ENCODE peak calls at places on chromosomes 6 and 20, in five cellular contexts. O, B, Y, M and D are unnamed samples.

GRCh38 chr6:143271024-143271423 is 179.5 kb downstream of the ADAT2 start:
- DNase-seq in O (no peak), B (no peak), Y (no peak), M (no peak), D (peak)

GRCh38 chr20:50092436-50092835 is 20.5 kb downstream of the UBE2V1 start:
- DNase-seq in O (no peak), B (no peak), Y (no peak), M (no peak), D (peak)

GRCh38 chr6:87155920-87156600 is 695 bp downstream of the ZNF292 start:
- DNase-seq in O (peak), B (peak), Y (peak), M (no peak), D (peak)

GRCh38 chr20:24165336-24166126 is 177.0 kb upstream of the GGTLC1 start:
- DNase-seq in O (no peak), B (no peak), Y (no peak), M (no peak), D (no peak)

GRCh38 chr6:158039178-158039557 is 57.5 kb downstream of the SYNJ2 start:
- DNase-seq in O (no peak), B (peak), Y (no peak), M (no peak), D (peak)

GRCh38 chr6:153032255-153032882 is 29.9 kb upstream of the MTRF1L start:
- DNase-seq in O (no peak), B (no peak), Y (no peak), M (no peak), D (peak)

GRCh38 chr6:88474720-88475119 is 308.6 kb upstream of the CNR1 start:
- DNase-seq in O (no peak), B (no peak), Y (no peak), M (no peak), D (no peak)

GRCh38 chr20:45036044-45036755 is 64.7 kb downstream of the KCNS1 start:
- DNase-seq in O (no peak), B (peak), Y (no peak), M (no peak), D (peak)

GRCh38 chr6:96330884-96331283 is 190.7 kb upstream of the UFL1 start:
- DNase-seq in O (no peak), B (no peak), Y (no peak), M (no peak), D (no peak)

GRCh38 chr6:170081556-170081955 is 209.3 kb downstream of the DLL1 start:
- DNase-seq in O (no peak), B (no peak), Y (no peak), M (no peak), D (no peak)

GRCh38 chr20:35387334-35387733 is 24.4 kb downstream of the UQCC1 start:
- DNase-seq in O (no peak), B (no peak), Y (no peak), M (no peak), D (peak)

GRCh38 chr20:47241345-47241781 is 115.1 kb downstream of the ZMYND8 start:
- DNase-seq in O (no peak), B (no peak), Y (no peak), M (no peak), D (peak)

GRCh38 chr20:38286586-38287502 is 17.1 kb upstream of the BPI start:
- DNase-seq in O (no peak), B (no peak), Y (no peak), M (no peak), D (no peak)

GRCh38 chr6:45026003-45026516 is 302.1 kb upstream of the RUNX2 start:
- DNase-seq in O (no peak), B (no peak), Y (no peak), M (no peak), D (peak)

GRCh38 chr6:131999545-132000146 is 48.5 kb upstream of the CCN2 start:
- DNase-seq in O (no peak), B (no peak), Y (no peak), M (no peak), D (no peak)

GRCh38 chr6:22146581-22147468 is 150.0 kb downstream of the PRL start:
- DNase-seq in O (no peak), B (no peak), Y (no peak), M (no peak), D (no peak)

GRCh38 chr6:12186543-12186942 is 103.6 kb upstream of the EDN1 start:
- DNase-seq in O (no peak), B (no peak), Y (no peak), M (no peak), D (no peak)

DNA sequence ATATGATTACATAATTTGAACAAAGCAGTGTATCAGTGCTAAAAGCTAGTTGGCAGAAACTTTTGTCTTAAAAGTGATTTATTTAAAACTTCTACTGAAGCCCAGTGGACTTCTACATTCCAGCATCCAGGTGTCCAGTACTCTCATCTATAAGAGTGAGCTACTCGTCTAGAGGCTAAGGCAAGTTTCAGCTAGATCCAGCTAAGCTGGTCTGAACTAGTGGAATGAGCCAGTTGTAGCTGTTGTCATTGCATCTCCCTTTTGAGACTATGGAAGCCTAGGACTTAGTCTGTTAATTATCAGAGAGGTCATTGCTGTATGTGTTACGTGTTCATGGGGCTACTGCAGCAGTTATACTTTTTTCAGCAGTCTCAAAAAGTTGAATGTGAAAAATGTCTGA is 165.1 kb downstream of the ZFAND3 start:
- DNase-seq in O (no peak), B (no peak), Y (no peak), M (no peak), D (no peak)
- H3K23ac ChIP-seq in O (no peak), B (no peak), Y (no peak), M (no peak), D (no peak)

GRCh38 chr6:30722280-30723112 is 2.3 kb downstream of the TUBB start:
- DNase-seq in O (peak), B (peak), Y (peak), M (no peak), D (peak)
- H3K14ac ChIP-seq in O (no peak), B (no peak), Y (no peak), M (no peak), D (no peak)

GRCh38 chr6:36334832-36335459 is 1.7 kb downstream of the BNIP5 start:
- DNase-seq in O (no peak), B (no peak), Y (no peak), M (no peak), D (no peak)

GRCh38 chr6:36337814-36338213 is 1.1 kb upstream of the BNIP5 start:
- DNase-seq in O (no peak), B (peak), Y (no peak), M (no peak), D (no peak)

GRCh38 chr6:36336210-36336588 is 489 bp downstream of the BNIP5 start:
- DNase-seq in O (no peak), B (no peak), Y (no peak), M (no peak), D (no peak)

GRCh38 chr6:36335465-36336209 is 1.1 kb downstream of the BNIP5 start:
- DNase-seq in O (no peak), B (no peak), Y (no peak), M (no peak), D (no peak)

GRCh38 chr6:36336779-36337194 is at the start of gene BNIP5:
- DNase-seq in O (no peak), B (no peak), Y (no peak), M (no peak), D (no peak)
- H2BK12ac ChIP-seq in O (no peak), B (no peak), Y (no peak), M (no peak), D (no peak)

GRCh38 chr6:166504100-166504499 is 82.4 kb downstream of the RAMACL start:
- DNase-seq in O (no peak), B (no peak), Y (no peak), M (no peak), D (no peak)
- H3K23ac ChIP-seq in O (no peak), B (no peak), Y (no peak), M (no peak), D (no peak)

GRCh38 chr20:32190608-32191415 is 16.7 kb downstream of the PLAGL2 start:
- DNase-seq in O (peak), B (no peak), Y (no peak), M (no peak), D (no peak)

GRCh38 chr20:32188376-32189122 is 19.0 kb downstream of the PLAGL2 start:
- DNase-seq in O (no peak), B (no peak), Y (no peak), M (no peak), D (no peak)

GRCh38 chr20:32191422-32191821 is 16.1 kb downstream of the PLAGL2 start:
- DNase-seq in O (no peak), B (no peak), Y (no peak), M (no peak), D (no peak)

GRCh38 chr20:32189691-32190607 is 17.6 kb downstream of the PLAGL2 start:
- DNase-seq in O (peak), B (no peak), Y (peak), M (no peak), D (peak)

DNA sequence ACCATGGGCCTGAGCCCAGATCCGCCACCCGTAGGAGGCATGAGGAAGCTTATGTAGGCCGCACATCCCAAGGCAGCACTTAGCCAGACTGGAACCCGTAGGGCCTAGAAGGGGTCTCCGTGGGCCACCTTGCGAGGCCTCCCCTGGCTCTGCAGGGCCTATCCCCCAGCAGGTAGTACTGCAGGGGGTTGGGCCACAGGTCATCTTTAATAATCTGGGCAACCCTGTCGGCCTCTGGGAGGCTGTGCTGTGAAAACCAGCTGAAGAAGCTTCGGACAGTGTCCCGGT is 18.5 kb downstream of the PLAGL2 start:
- DNase-seq in O (no peak), B (no peak), Y (no peak), M (no peak), D (no peak)
- H3K14ac ChIP-seq in O (no peak), B (no peak), Y (peak), M (no peak), D (peak)

DNA sequence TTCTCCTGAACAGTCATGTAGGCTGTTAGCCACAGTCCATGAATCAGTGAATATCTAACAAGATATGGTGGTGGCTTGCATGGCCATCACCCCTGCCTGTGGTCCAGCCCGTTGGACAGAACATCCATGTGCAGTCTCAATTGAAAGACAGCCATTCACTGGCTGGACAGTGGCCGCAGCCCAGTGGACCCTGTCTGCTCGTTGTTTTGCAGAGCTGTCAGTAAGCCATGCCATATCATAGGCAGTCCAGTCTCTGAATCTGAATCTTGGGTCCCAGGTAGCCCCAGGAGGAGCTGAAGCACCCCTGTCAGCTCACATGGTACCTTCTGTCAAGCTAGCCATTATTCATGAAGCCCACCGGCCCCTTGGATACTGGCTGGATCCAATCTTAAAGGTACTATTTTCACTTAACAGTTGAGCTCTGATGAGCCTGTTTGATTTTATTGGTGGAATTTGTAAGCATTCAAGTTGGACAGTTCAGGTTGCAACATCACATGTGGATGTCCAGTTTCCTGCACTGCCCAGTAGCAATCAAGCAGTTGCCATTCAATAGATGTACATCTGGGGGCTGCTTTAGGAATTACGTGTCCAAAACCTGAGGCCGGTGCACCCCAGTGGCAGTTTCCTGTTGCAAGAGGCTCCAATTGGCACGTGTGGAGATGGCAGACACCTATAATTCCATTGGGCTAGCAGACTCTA is 37.8 kb downstream of the SERPINB1 start:
- DNase-seq in O (no peak), B (no peak), Y (no peak), M (no peak), D (no peak)
- H2BK12ac ChIP-seq in O (no peak), B (no peak), Y (no peak), M (no peak), D (no peak)